ENCODE peak calls at places on chromosomes 12 and 14, in five cellular contexts. A is neural progenitor cell, D is DND-41, C is PC-9, O is mammary epithelial cell. F is an unnamed sample.

GRCh38 chr12:43277630-43278267 is 274.3 kb downstream of the ADAMTS20 start:
- DNase-seq in A (no peak), D (no peak), C (peak), O (no peak), F (no peak)

GRCh38 chr12:109271418-109271817 is 37.7 kb downstream of the FOXN4 start:
- DNase-seq in A (no peak), D (no peak), C (no peak), O (no peak), F (no peak)

GRCh38 chr14:90061849-90062794 is at the start of gene KCNK13:
- DNase-seq in A (peak), D (no peak), C (no peak), O (peak), F (no peak)

GRCh38 chr12:98594050-98594853 is 766 bp downstream of the SLC25A3 start:
- DNase-seq in A (peak), D (no peak), C (no peak), O (peak), F (peak)

GRCh38 chr14:90883197-90883596 is 67.0 kb upstream of the TTC7B start:
- DNase-seq in A (no peak), D (no peak), C (no peak), O (no peak), F (no peak)

GRCh38 chr14:61474671-61475070 is 153.3 kb downstream of the PRKCH start:
- DNase-seq in A (no peak), D (no peak), C (no peak), O (no peak), F (no peak)

GRCh38 chr12:1566449-1567135 is 27.8 kb downstream of the FBXL14 start:
- DNase-seq in A (peak), D (no peak), C (peak), O (no peak), F (no peak)

GRCh38 chr12:11108862-11109261 is 16.7 kb upstream of the TAS2R43 start:
- DNase-seq in A (no peak), D (no peak), C (no peak), O (no peak), F (no peak)

GRCh38 chr14:104287301-104288009 is 149.1 kb downstream of the KIF26A start:
- DNase-seq in A (no peak), D (no peak), C (no peak), O (no peak), F (no peak)

GRCh38 chr12:13192719-13193118 is 3.8 kb upstream of the EMP1 start:
- DNase-seq in A (no peak), D (no peak), C (no peak), O (no peak), F (no peak)

GRCh38 chr12:51683763-51684357 is 92.8 kb downstream of the SCN8A start:
- DNase-seq in A (no peak), D (no peak), C (no peak), O (peak), F (no peak)

GRCh38 chr14:90569201-90569600 is 172.4 kb downstream of the CALM1 start:
- DNase-seq in A (no peak), D (no peak), C (no peak), O (no peak), F (no peak)

GRCh38 chr14:98840076-98840475 is 431.9 kb downstream of the BCL11B start:
- DNase-seq in A (no peak), D (no peak), C (no peak), O (no peak), F (no peak)

GRCh38 chr12:93089805-93090569 is 160.9 kb upstream of the EEA1 start:
- DNase-seq in A (no peak), D (no peak), C (peak), O (peak), F (no peak)

GRCh38 chr12:49534806-49535278 is 4.0 kb upstream of the KCNH3 start:
- DNase-seq in A (no peak), D (no peak), C (no peak), O (no peak), F (no peak)

GRCh38 chr14:65336191-65336591 is 76.3 kb upstream of the FUT8 start:
- DNase-seq in A (no peak), D (peak), C (no peak), O (no peak), F (no peak)

GRCh38 chr12:80892597-80893445 is 44.9 kb downstream of the LIN7A start:
- DNase-seq in A (no peak), D (no peak), C (no peak), O (no peak), F (no peak)

DNA sequence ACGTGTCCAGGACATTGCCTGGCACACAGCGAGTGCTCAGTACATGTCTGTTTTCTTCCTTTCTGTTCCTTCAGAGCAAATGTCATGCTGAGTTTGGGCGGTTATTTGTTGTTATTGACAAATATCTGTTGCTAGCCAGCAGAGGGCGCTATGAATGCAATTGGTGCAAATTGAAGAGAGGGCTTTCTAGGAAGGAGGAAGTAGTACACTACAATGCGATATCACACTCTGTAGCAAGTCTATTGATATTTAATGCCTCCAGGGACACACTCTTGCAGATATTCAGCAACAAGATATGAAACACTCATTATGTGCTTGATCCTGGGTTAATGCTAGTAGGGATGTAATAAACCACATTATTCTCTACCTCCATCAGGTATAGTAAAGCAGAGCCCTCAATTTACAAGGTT is 267.3 kb upstream of the SRRM4 start:
- DNase-seq in A (peak), D (peak), C (peak), O (no peak), F (peak)
- TF ChIP-seq CTCF in A (peak), D (peak), C (peak), O (peak), F (peak)

DNA sequence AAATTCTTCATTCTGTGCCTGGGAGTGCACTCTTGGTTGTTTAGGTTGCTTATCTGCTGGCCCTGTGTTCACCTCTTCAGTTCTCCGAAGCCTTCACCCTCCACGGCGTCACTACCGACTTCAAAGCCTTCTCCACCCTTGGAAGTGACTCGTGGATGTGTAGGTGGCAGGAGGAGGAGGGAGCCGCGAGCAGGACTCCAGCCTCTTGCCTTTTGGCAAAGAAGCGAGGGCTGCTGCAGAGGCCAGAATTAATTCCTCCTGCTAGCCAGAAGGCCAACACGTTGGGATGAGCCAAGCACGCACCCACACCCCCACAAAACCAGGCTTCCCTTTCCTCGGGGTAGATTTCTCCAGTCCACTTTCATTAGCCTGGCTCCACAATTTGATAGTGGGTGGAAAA is 86.5 kb downstream of the TBX5 start:
- DNase-seq in A (no peak), D (no peak), C (no peak), O (no peak), F (no peak)
- H3K4me2 ChIP-seq in A (no peak), D (no peak), C (no peak), O (no peak), F (no peak)

GRCh38 chr14:101119830-101120571 is 216.5 kb upstream of the RTL1 start:
- DNase-seq in A (peak), D (peak), C (no peak), O (no peak), F (no peak)
- H3K4me3 ChIP-seq in A (no peak), D (no peak), C (no peak), O (no peak), F (no peak)

GRCh38 chr12:2739069-2739468 is 55.7 kb upstream of the FKBP4 start:
- DNase-seq in A (no peak), D (no peak), C (no peak), O (no peak), F (no peak)

GRCh38 chr12:2732290-2732689 is 62.5 kb upstream of the FKBP4 start:
- DNase-seq in A (no peak), D (no peak), C (no peak), O (no peak), F (no peak)

GRCh38 chr12:2737656-2738241 is 57.0 kb upstream of the FKBP4 start:
- DNase-seq in A (no peak), D (no peak), C (no peak), O (no peak), F (no peak)

GRCh38 chr12:2733493-2734252 is 61.1 kb upstream of the FKBP4 start:
- DNase-seq in A (peak), D (no peak), C (no peak), O (no peak), F (no peak)
- TF ChIP-seq CTCF in A (peak), D (no peak), C (no peak), O (no peak), F (no peak)

GRCh38 chr14:100677152-100677924 is 49.4 kb upstream of the DLK1 start:
- DNase-seq in A (no peak), D (no peak), C (no peak), O (no peak), F (no peak)

GRCh38 chr14:100674897-100675618 is 51.6 kb upstream of the DLK1 start:
- DNase-seq in A (no peak), D (no peak), C (no peak), O (no peak), F (no peak)

GRCh38 chr14:100675664-100676063 is 51.0 kb upstream of the DLK1 start:
- DNase-seq in A (no peak), D (no peak), C (no peak), O (no peak), F (no peak)

GRCh38 chr14:100674428-100674827 is 52.3 kb upstream of the DLK1 start:
- DNase-seq in A (peak), D (no peak), C (no peak), O (no peak), F (no peak)

GRCh38 chr14:100676089-100676685 is 50.5 kb upstream of the DLK1 start:
- DNase-seq in A (no peak), D (no peak), C (no peak), O (no peak), F (no peak)
- H3K4me2 ChIP-seq in A (no peak), D (no peak), C (no peak), O (no peak), F (no peak)